ENCODE peak calls at places on chromosome 10, in eight cellular contexts. D is AG04450, F is AG09319, S is MCF 10A, X is HCT116, K is Calu3, O is neural progenitor cell, Q is Caco-2. E is an unnamed sample.

GRCh38 chr10:110694820-110695219 is 50.7 kb downstream of the RBM20 start:
- DNase-seq in D (no peak), F (no peak), S (no peak), X (no peak), K (no peak), O (no peak), Q (no peak), E (no peak)

GRCh38 chr10:43318978-43319965 is 52.2 kb upstream of the FXYD4 start:
- DNase-seq in D (no peak), F (no peak), S (no peak), X (no peak), K (no peak), O (no peak), Q (no peak), E (no peak)

GRCh38 chr10:98365698-98366530 is 49.1 kb downstream of the PYROXD2 start:
- DNase-seq in D (no peak), F (no peak), S (no peak), X (no peak), K (peak; percentile 71), O (no peak), Q (no peak), E (no peak)

GRCh38 chr10:87635498-87636312 is 24.0 kb upstream of the PAPSS2 start:
- DNase-seq in D (peak; percentile 38), F (no peak), S (peak; percentile 67), X (peak; percentile 61), K (peak; percentile 55), O (no peak), Q (no peak), E (no peak)

GRCh38 chr10:102198027-102198426 is 28.1 kb upstream of the ELOVL3 start:
- DNase-seq in D (no peak), F (no peak), S (no peak), X (no peak), K (no peak), O (no peak), Q (no peak), E (no peak)

GRCh38 chr10:9305018-9305655 is 1250.6 kb downstream of the GATA3 start:
- DNase-seq in D (no peak), F (no peak), S (peak; percentile 33), X (peak; percentile 3), K (no peak), O (peak; percentile 30), Q (no peak), E (no peak)

GRCh38 chr10:79066460-79067240 is 2.1 kb upstream of the ZMIZ1 start:
- DNase-seq in D (no peak), F (no peak), S (peak; percentile 34), X (no peak), K (peak; percentile 63), O (peak; percentile 40), Q (peak; percentile 89), E (no peak)

GRCh38 chr10:48564466-48565150 is 40.3 kb downstream of the ARHGAP22 start:
- DNase-seq in D (no peak), F (no peak), S (no peak), X (no peak), K (no peak), O (no peak), Q (no peak), E (no peak)

GRCh38 chr10:100183482-100183881 is 2.3 kb downstream of the ERLIN1 start:
- DNase-seq in D (no peak), F (no peak), S (peak; percentile 63), X (no peak), K (peak; percentile 3), O (no peak), Q (no peak), E (no peak)

GRCh38 chr10:17021661-17022060 is 108.0 kb downstream of the CUBN start:
- DNase-seq in D (no peak), F (no peak), S (no peak), X (no peak), K (no peak), O (peak; percentile 77), Q (no peak), E (no peak)

GRCh38 chr10:3866347-3866746 is 81.3 kb upstream of the KLF6 start:
- DNase-seq in D (no peak), F (no peak), S (no peak), X (no peak), K (no peak), O (no peak), Q (no peak), E (no peak)

GRCh38 chr10:3868274-3868669 is 83.3 kb upstream of the KLF6 start:
- DNase-seq in D (no peak), F (no peak), S (no peak), X (no peak), K (no peak), O (no peak), Q (no peak), E (no peak)

GRCh38 chr10:3869036-3869435 is 84.0 kb upstream of the KLF6 start:
- DNase-seq in D (no peak), F (no peak), S (no peak), X (no peak), K (no peak), O (no peak), Q (no peak), E (no peak)

GRCh38 chr10:3867454-3868273 is 82.7 kb upstream of the KLF6 start:
- DNase-seq in D (no peak), F (no peak), S (no peak), X (no peak), K (no peak), O (no peak), Q (no peak), E (no peak)

DNA sequence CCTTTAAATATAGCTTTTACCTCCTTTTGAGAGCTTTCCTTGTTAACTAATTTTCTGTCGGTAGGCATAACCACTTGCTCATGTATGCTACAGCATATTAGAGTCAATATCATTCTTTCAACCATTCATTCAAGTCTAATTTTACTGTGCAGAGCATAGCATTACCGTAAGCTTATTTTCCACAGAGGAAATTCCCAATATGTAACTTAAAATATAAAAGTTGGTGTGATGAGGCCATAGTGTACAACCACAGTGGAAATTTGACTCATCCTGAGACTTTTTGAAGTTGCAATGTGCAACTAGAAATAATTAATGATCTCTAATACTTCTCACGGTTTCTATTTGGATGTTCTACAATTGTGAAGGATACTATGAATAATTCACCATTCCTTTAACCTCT is 80.6 kb upstream of the KLF6 start:
- DNase-seq in D (no peak), F (no peak), S (no peak), X (no peak), K (no peak), O (no peak), Q (no peak), E (no peak)
- TF ChIP-seq CTCF in D (no peak), F (no peak), S (no peak), X (no peak), K (no peak), O (no peak), Q (no peak), E (no peak)

DNA sequence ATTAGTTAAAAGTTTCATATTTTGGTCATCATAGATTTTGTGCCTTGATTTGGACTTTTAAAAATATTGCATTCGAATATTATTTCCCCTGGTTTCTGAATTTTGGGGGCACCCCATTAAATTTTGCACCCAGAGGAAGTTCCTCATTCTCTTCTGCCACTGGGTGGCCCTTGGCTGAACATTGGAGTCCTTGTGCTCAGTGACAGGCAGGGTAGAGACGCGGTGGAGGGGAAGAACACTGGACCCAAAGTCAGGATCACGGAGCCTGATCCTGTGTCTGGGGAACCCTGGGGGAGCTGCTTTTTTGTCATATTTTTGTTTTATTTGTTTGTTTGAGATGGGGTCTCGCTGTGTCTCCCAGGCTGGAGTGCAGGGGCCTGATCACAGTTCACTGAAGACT is 74.7 kb downstream of the MKI67 start:
- DNase-seq in D (no peak), F (no peak), S (no peak), X (no peak), K (no peak), O (no peak), Q (peak; percentile 6), E (no peak)
- TF ChIP-seq CTCF in D (no peak), F (no peak), S (no peak), X (no peak), K (no peak), O (no peak), Q (no peak), E (no peak)

GRCh38 chr10:66919248-66919647 is 6.6 kb upstream of the LRRTM3 start:
- DNase-seq in D (no peak), F (no peak), S (no peak), X (no peak), K (no peak), O (no peak), Q (no peak), E (no peak)

GRCh38 chr10:66916030-66916429 is 9.8 kb upstream of the LRRTM3 start:
- DNase-seq in D (no peak), F (no peak), S (no peak), X (no peak), K (no peak), O (no peak), Q (no peak), E (no peak)

DNA sequence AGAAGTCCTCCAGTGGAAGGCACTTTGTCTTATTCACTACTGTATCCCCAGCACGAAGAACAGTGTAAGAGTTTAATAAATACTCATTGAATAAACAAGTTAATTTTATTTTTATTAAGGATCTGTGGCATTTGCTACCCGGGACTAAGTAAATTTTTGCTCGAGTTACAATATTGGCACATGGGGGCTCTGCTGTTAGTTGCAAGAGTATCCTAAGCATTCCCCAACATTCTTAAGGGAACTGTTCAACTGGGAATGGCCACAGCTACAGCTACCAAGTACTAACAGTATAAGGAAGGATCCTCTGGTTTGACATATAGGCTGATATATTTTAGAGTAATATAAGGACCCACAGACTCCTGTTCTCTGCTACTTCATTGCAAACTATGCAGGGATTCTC is 8.7 kb upstream of the LRRTM3 start:
- DNase-seq in D (no peak), F (no peak), S (no peak), X (no peak), K (no peak), O (peak; percentile 27), Q (no peak), E (no peak)
- TF ChIP-seq CTCF in D (no peak), F (no peak), S (no peak), X (no peak), K (no peak), O (peak; percentile 38), Q (no peak), E (no peak)

GRCh38 chr10:84139126-84140035 is at the start of gene GHITM:
- DNase-seq in D (peak; percentile 96), F (peak; percentile 98), S (peak; percentile 99), X (peak; percentile 97), K (peak; percentile 96), O (peak; percentile 98), Q (peak; percentile 98), E (peak; percentile 97)
- TF ChIP-seq CTCF in D (peak; percentile 43), F (peak; percentile 25), S (peak; percentile 27), X (no peak), K (peak; percentile 27), O (peak; percentile 48), Q (peak; percentile 51), E (no peak)

DNA sequence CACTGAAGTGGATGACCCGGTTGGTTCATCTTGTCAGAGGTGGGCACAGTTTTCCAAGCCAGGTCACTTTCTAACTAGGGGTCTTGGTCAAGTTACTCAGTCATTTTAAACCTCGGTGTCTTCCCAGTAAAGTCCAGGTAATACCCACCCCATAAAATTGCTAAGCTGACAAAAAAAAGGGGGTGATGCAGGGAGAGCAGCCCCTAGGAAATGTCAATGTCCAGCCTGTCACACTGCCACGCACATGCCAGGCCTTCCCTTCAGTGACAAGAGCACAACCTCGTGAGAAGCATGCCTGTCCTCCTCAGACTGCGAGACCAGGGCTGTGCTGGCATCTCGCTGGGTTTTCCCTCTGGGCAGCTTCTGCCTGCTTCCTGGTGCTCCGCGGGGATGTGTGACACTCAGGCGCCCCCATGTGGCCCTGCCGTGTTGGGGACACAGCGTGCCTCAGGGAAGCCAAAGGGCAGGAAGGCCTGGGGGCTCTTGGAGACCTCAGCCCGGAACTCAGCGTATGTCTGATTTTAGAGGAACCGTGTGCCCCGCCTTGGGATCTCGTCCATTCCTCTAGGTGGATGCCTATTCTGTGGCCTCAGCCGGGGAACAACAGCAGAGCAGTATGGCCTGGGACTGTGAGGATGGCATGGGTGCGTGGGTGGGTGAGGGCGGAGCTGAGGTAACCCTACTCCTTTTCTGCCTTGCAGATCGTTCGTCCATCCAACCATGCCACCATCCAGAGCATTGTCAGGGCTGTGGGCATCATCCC is 10.2 kb upstream of the GDF2 start:
- DNase-seq in D (peak; percentile 43), F (peak; percentile 35), S (peak; percentile 72), X (peak; percentile 31), K (peak; percentile 92), O (peak; percentile 91), Q (peak; percentile 87), E (peak; percentile 85)
- TF ChIP-seq CTCF in D (peak; percentile 96), F (peak; percentile 99), S (peak; percentile 97), X (peak; percentile 66), K (peak; percentile 84), O (peak; percentile 94), Q (peak; percentile 95), E (peak; percentile 56)

E was measured in mesothelial cell of epicardium.